ENCODE peak calls at places on chromosomes 2 and 18, in seven cellular contexts. R, T, S, E, K, J and Q are unnamed samples. For H3K9me3 and H3K4me1, the result is how much of the 10 kb centered on the place peaks cover.

GRCh38 chr2:26529406-26530070 is 51.6 kb upstream of the OTOF start:
- DNase-seq in R (no peak), T (peak), S (no peak), E (no peak), K (no peak), J (no peak), Q (no peak)

GRCh38 chr2:38178556-38179419 is 102.8 kb upstream of the CYP1B1 start:
- DNase-seq in R (peak), T (no peak), S (peak), E (peak), K (no peak), J (peak), Q (no peak)

GRCh38 chr2:11710210-11710609 is 36.2 kb upstream of the LPIN1 start:
- DNase-seq in R (peak), T (no peak), S (peak), E (peak), K (no peak), J (no peak), Q (no peak)

GRCh38 chr18:43507842-43508481 is 230.7 kb upstream of the SYT4 start:
- DNase-seq in R (no peak), T (no peak), S (no peak), E (no peak), K (no peak), J (no peak), Q (no peak)

GRCh38 chr2:24721470-24721869 is 71.7 kb downstream of the PTRHD1 start:
- DNase-seq in R (peak), T (peak), S (peak), E (peak), K (peak), J (peak), Q (peak)

GRCh38 chr2:190789074-190790004 is 91.3 kb upstream of the GLS start:
- DNase-seq in R (no peak), T (no peak), S (no peak), E (no peak), K (no peak), J (no peak), Q (no peak)

GRCh38 chr18:42114310-42114943 is 159.4 kb downstream of the PIK3C3 start:
- DNase-seq in R (peak), T (no peak), S (peak), E (peak), K (peak), J (peak), Q (peak)

GRCh38 chr18:26543368-26543767 is 5.0 kb downstream of the KCTD1 start:
- DNase-seq in R (no peak), T (no peak), S (no peak), E (peak), K (no peak), J (no peak), Q (peak)

GRCh38 chr2:55550368-55551102 is 31.0 kb downstream of the CFAP36 start:
- DNase-seq in R (no peak), T (no peak), S (peak), E (no peak), K (no peak), J (no peak), Q (no peak)

GRCh38 chr2:1517786-1518500 is 104.7 kb downstream of the TPO start:
- DNase-seq in R (no peak), T (no peak), S (no peak), E (no peak), K (no peak), J (no peak), Q (no peak)

GRCh38 chr2:181991171-181991885 is 5.7 kb downstream of the PPP1R1C start:
- DNase-seq in R (no peak), T (no peak), S (no peak), E (no peak), K (no peak), J (no peak), Q (no peak)

GRCh38 chr2:138531913-138532312 is 30.3 kb downstream of the SPOPL start:
- DNase-seq in R (no peak), T (no peak), S (peak), E (no peak), K (no peak), J (no peak), Q (no peak)

GRCh38 chr2:55804535-55804934 is 110.9 kb upstream of the PNPT1 start:
- DNase-seq in R (no peak), T (no peak), S (no peak), E (no peak), K (no peak), J (no peak), Q (no peak)

GRCh38 chr2:226427538-226428307 is 371.9 kb downstream of the IRS1 start:
- DNase-seq in R (no peak), T (no peak), S (peak), E (no peak), K (no peak), J (no peak), Q (no peak)

GRCh38 chr2:71385008-71385407 is 53.4 kb downstream of the ZNF638 start:
- DNase-seq in R (no peak), T (no peak), S (peak), E (no peak), K (no peak), J (no peak), Q (no peak)

GRCh38 chr18:35460719-35461118 is 37.0 kb downstream of the INO80C start:
- DNase-seq in R (no peak), T (no peak), S (peak), E (no peak), K (no peak), J (no peak), Q (no peak)

GRCh38 chr2:2922156-2922555 is 455.5 kb downstream of the EIPR1 start:
- DNase-seq in R (no peak), T (peak), S (no peak), E (no peak), K (no peak), J (no peak), Q (no peak)

GRCh38 chr2:2919574-2920365 is 457.8 kb downstream of the EIPR1 start:
- DNase-seq in R (no peak), T (peak), S (no peak), E (no peak), K (no peak), J (no peak), Q (no peak)

GRCh38 chr2:2919026-2919425 is 458.6 kb downstream of the EIPR1 start:
- DNase-seq in R (no peak), T (peak), S (no peak), E (no peak), K (no peak), J (no peak), Q (no peak)

GRCh38 chr2:2916621-2917020 is 461.0 kb downstream of the EIPR1 start:
- DNase-seq in R (no peak), T (no peak), S (no peak), E (no peak), K (no peak), J (no peak), Q (no peak)

DNA sequence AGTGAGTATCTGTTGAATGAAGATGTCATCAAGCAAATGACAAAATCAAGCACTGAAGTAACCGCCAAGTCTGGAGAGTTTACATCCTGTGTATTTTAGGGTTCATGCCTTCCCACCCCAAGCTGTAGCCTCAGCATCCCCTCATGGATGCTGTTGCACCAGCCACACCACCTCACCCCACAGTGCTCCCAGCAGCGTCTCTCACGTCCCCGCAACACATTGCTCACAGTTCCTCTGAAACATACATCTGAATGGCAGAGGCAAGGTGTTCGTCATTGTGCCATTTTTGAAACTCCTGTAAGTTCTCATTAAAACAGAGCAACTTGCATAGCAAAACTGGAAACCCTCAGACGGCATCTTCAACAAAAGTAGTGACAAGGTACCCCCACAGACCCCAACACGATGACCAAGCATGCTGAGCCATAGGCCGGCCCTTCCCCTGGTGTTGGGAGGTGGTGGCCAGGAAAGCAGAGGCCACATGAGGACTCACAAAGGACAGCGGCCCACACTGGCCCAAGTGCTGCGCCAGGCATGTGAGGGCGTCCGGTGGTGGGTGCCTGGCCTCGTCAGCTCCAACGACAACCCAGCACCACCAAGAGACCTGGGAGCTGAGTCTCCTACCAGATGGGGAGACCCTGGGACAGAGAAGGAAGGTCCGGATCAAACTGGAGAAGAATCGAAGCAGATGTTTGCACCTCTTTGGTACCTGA is 456.5 kb downstream of the EIPR1 start:
- DNase-seq in R (no peak), T (peak), S (no peak), E (no peak), K (no peak), J (no peak), Q (no peak)
- TF ChIP-seq CTCF in R (no peak), T (no peak), S (no peak), E (no peak), K (no peak), J (no peak), Q (no peak)

DNA sequence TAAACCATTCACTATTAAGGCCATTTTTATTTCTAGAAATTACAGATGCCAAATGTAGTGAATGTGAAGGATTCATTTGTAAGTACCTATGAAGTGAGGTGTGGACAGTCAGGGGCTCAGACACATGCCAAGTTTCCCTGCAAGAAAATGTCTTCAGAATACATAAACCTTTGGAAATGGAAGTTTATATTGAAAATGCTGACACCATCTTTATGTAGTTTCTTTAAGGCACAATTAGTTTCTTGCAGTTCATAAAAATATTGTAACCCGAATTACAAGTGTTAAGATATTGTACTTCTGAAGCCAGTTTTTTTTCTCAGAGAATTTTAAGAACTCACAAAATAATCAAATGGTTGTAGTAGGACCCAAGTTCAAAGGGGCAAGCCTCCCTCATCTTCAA is 66.1 kb upstream of the LYPD1 start:
- DNase-seq in R (no peak), T (no peak), S (no peak), E (no peak), K (no peak), J (no peak), Q (no peak)
- H3K9me3 ChIP-seq in R (under half), T (under half), S (under half), E (under half), K (under half), J (under half), Q (under half)

GRCh38 chr18:77098033-77098432 is 34.5 kb downstream of the MBP start:
- DNase-seq in R (no peak), T (no peak), S (peak), E (no peak), K (no peak), J (no peak), Q (no peak)
- H3K4me1 ChIP-seq in R (under half), T (under half), S (under half), E (under half), K (under half), J (under half), Q (under half)

GRCh38 chr18:7950380-7951143 is 383.4 kb downstream of the PTPRM start:
- DNase-seq in R (no peak), T (no peak), S (peak), E (no peak), K (no peak), J (no peak), Q (peak)
- TF ChIP-seq CTCF in R (no peak), T (no peak), S (no peak), E (no peak), K (no peak), J (no peak), Q (no peak)

GRCh38 chr2:229027353-229028115 is 243.6 kb downstream of the PID1 start:
- DNase-seq in R (no peak), T (no peak), S (no peak), E (no peak), K (no peak), J (no peak), Q (no peak)
- H3K9me3 ChIP-seq in R (under half), T (under half), S (under half), E (under half), K (under half), J (under half), Q (under half)

GRCh38 chr2:216583606-216584005 is 49.6 kb upstream of the IGFBP2 start:
- DNase-seq in R (no peak), T (no peak), S (no peak), E (no peak), K (no peak), J (no peak), Q (no peak)
- H3K4me1 ChIP-seq in R (under half), T (under half), S (under half), E (under half), K (under half), J (under half), Q (under half)

DNA sequence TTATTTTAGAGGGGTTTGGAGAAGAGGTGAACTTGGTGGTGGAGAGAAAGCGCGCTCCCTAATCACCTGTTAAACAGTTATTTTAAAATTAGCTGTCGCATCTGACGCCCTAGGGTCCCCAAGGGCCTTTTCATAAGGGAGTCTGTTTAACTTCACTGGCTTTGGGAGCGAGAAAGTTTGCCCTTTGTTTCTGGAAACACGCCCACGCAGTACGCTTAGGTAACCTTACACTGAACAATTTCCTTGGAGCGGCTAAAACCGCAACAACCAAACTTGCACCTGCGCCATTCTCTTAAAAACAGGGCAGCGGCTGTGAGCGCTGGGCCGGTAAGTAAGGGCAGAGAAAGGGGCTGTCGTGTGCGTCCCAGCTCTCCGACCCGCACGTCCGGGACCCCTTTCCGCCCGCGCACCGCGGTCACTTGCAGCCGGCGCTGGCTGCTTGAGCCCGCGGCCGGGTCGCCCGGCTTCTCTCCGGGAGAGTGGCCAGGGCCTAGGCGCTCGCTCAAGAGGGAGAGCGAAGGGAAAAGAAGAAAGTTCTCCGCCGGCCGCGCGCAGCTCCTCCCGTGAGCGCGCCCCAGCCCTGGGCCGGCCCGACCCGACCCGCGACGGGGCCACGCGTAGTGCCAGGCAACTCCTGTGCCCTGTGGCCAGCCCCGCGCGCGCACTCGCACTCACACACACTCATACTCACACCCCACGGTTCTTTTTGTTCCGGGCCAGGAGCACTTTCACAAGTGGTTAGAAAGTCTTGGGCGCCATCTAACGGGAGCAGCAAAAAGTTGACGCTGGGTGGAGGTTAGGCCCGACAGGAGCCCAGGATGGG is 19.2 kb downstream of the POU3F3 start:
- DNase-seq in R (peak), T (no peak), S (peak), E (peak), K (no peak), J (no peak), Q (peak)
- TF ChIP-seq CTCF in R (peak), T (peak), S (peak), E (peak), K (no peak), J (peak), Q (peak)

GRCh38 chr18:79884963-79885728 is 66.3 kb downstream of the SLC66A2 start:
- DNase-seq in R (no peak), T (no peak), S (no peak), E (no peak), K (no peak), J (no peak), Q (no peak)

GRCh38 chr18:79889569-79889968 is 61.9 kb downstream of the SLC66A2 start:
- DNase-seq in R (no peak), T (no peak), S (no peak), E (no peak), K (no peak), J (no peak), Q (no peak)

GRCh38 chr18:79884296-79884962 is 67.0 kb downstream of the SLC66A2 start:
- DNase-seq in R (no peak), T (no peak), S (no peak), E (no peak), K (no peak), J (no peak), Q (no peak)

GRCh38 chr18:79888016-79888415 is 63.4 kb downstream of the SLC66A2 start:
- DNase-seq in R (no peak), T (no peak), S (no peak), E (no peak), K (no peak), J (no peak), Q (no peak)

GRCh38 chr18:79887181-79888000 is 64.1 kb downstream of the SLC66A2 start:
- DNase-seq in R (no peak), T (no peak), S (no peak), E (no peak), K (peak), J (no peak), Q (no peak)
- H3K9me3 ChIP-seq in R (under half), T (under half), S (under half), E (under half), K (under half), J (under half), Q (under half)

GRCh38 chr2:241321033-241321432 is 5.3 kb downstream of the SEPTIN2 start:
- DNase-seq in R (no peak), T (no peak), S (no peak), E (no peak), K (no peak), J (no peak), Q (no peak)
- H3K4me1 ChIP-seq in R (under half), T (half or more), S (under half), E (half or more), K (under half), J (half or more), Q (under half)

DNA sequence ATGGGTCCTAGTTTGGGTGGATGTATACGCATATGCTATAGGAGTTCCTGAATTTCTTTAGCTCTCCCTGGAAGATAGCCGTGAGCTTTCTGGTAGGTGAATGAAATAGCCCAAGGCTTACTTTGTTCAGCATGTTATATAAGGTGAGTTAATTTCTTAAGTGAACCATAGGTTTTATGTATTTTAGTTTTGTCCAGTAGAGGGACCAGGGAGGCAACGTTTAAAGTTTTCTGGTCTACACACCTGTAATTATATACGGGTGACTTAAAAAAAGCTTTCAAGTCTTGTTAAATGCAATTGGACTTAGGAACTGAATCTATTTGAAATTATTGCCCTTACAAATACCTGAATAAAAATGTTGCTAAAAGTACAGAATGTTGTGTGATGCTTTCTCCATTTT is 402.5 kb upstream of the DDX18 start:
- DNase-seq in R (no peak), T (no peak), S (no peak), E (no peak), K (no peak), J (no peak), Q (no peak)
- TF ChIP-seq CTCF in R (no peak), T (no peak), S (no peak), E (no peak), K (no peak), J (no peak), Q (peak)